ENCODE peak calls at places on chromosome 10, in five cellular contexts. E, U, A, P and D are unnamed samples.

GRCh38 chr10:60430017-60430416 is 40.3 kb upstream of the ANK3 start:
- DNase-seq in A (no peak), P (no peak), E (no peak), U (no peak), D (no peak)

GRCh38 chr10:132540456-132540855 is 2.9 kb downstream of the INPP5A start:
- DNase-seq in A (no peak), U (peak; percentile 58), E (no peak), P (peak; percentile 30), D (no peak)

GRCh38 chr10:58969578-58969977 is 206.9 kb upstream of the PHYHIPL start:
- DNase-seq in P (no peak), E (no peak), A (no peak), U (no peak), D (peak; percentile 14)

GRCh38 chr10:31947144-31947926 is 18.7 kb upstream of the ARHGAP12 start:
- DNase-seq in P (no peak), E (peak; percentile 78), A (no peak), U (no peak), D (peak; percentile 49)

GRCh38 chr10:49837096-49837495 is 75.0 kb upstream of the OGDHL start:
- DNase-seq in U (no peak), P (no peak), A (no peak), E (peak; percentile 57), D (no peak)

GRCh38 chr10:132347211-132347930 is 15.4 kb downstream of the LRRC27 start:
- DNase-seq in E (no peak), U (peak; percentile 37), P (no peak), A (no peak), D (no peak)

GRCh38 chr10:125822878-125823662 is at the start of the genes BCCIP and UROS:
- DNase-seq in E (peak; percentile 96), U (peak; percentile 94), P (peak; percentile 91), A (peak; percentile 93), D (peak; percentile 90)

GRCh38 chr10:98259606-98260319 is 8.2 kb downstream of the LOXL4 start:
- DNase-seq in E (no peak), P (no peak), A (peak; percentile 15), U (no peak), D (no peak)

GRCh38 chr10:50882540-50882983 is 2.9 kb downstream of the A1CF start:
- DNase-seq in E (no peak), U (no peak), P (no peak), A (no peak), D (no peak)

DNA sequence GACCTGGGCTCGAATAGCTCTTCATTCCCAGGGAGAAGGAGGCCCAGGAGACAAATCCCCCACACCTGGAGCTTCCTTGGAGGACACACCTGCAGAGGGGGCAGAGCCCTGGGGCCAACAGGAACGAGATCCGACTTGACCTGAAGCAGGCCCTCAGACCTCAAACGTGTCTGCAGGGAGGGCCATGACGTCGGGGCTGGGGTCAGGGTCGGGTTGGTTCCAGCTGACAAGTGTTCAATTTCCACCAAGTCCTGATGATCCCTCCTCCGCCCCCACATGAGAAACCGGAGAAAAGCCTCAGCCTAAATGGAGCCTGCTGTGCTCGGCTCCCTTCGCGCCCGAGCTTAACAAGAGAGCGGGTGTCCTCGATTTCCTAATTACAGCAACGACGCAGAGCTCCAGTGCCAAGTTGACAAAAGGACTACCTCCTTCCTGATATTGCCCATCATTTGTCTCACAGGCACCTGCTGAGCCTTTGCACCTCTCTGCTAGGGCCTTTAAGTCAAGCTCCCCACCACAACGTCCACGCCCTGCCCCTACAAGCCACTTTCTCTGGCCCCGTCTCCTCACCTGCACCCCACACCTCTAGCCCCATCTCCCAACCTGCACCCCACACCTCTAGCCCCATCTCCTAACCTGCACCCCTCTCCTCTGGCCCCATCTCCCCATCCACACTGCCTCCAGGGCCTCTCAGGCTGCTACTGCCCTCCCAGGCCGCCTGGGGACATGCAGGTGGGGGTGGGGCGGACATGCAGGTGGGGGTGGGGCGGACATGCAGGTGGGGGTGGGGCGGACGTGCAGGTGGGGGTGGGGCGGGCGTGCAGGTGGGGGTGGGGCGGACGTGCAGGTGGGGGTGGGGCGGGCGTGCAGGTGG is 519.4 kb downstream of the GLRX3 start:
- DNase-seq in P (no peak), E (no peak), A (no peak), U (no peak), D (no peak)
- H3K9me3 ChIP-seq in P (no peaks in the 10 kb centered on the region), E (no peaks in the 10 kb centered on the region), A (no peaks in the 10 kb centered on the region), U (no peaks in the 10 kb centered on the region), D (no peaks in the 10 kb centered on the region)

DNA sequence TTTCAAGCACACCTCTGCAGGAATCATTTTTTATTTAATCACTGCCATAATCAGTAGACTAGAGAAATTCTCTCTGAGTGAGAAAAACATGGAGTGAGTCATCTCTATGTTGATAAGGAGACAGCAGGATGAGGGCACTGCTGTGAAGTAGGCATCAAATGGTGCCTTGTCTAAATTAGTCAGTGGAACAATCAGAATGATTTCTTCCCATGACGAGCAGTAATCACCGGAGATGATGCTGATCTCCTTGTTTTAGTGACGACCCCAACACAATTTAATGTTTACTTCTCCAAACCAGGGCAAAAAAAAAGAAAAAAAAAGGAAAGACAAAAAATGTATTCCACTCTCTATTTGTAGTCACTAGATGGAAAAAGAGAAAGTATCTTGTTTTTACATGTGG is 75.7 kb downstream of the SORBS1 start:
- DNase-seq in U (no peak), A (no peak), P (no peak), E (no peak), D (no peak)
- H3K4me1 ChIP-seq in U (peaks cover 22% of the 10 kb centered on the region), A (no peaks in the 10 kb centered on the region), P (peaks cover 89% of the 10 kb centered on the region), E (peaks cover 23% of the 10 kb centered on the region), D (peaks cover 11% of the 10 kb centered on the region)

DNA sequence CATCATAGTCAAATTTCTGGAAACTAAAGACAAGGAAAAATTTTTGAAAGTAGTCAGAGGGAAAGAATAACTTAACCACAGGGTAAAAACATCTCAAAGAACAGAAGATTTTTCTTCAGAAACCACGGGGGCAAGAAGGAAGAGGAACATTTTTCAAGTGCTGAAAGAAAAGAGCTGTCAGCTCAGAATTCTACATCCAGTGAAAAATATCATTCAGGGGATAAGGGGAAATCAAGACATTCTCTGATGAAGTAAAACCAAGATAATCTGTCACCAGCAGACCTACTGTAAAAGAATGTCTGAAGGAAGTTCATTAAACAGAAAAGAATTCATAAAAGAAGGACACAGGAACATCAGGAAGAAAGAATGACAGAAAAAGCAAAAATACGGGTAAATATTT is 111.2 kb upstream of the TMEM72 start:
- DNase-seq in U (no peak), A (no peak), E (no peak), P (no peak), D (no peak)
- H3K27ac ChIP-seq in U (no peak overlapping the region), A (no peak overlapping the region), E (no peak overlapping the region), P (no peak overlapping the region), D (no peak overlapping the region)

DNA sequence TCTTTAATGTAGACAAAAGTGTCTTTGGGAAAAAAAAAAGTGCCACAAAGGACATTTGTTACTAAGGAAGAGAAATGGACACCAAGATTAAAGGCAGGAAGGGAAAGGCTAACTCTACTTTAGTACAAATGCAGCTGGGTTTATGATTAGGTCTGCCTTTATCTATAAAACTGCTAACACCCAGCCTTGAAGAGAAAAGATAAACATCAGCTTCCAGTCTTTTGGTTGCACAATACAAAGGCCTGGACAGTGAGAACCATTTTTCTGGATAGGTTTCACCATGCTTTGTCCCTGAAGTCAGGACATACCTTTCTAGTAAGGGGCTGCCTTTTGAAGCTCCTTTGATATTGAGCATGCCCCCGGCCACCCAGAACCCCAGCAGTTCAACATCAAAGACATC is 45.1 kb downstream of the ZNF248 start:
- DNase-seq in P (no peak), U (no peak), E (no peak), A (no peak), D (no peak)
- H3K9me3 ChIP-seq in P (peaks cover 78% of the 10 kb centered on the region), U (peaks cover 35% of the 10 kb centered on the region), E (peaks cover 7% of the 10 kb centered on the region), A (no peaks in the 10 kb centered on the region), D (no peaks in the 10 kb centered on the region)

GRCh38 chr10:5613481-5613880 is 52.9 kb downstream of the ASB13 start:
- DNase-seq in A (no peak), P (no peak), E (no peak), U (no peak), D (peak; percentile 60)

GRCh38 chr10:5616871-5617270 is 49.5 kb downstream of the ASB13 start:
- DNase-seq in U (no peak), E (no peak), A (no peak), P (no peak), D (no peak)

GRCh38 chr10:5614081-5614721 is 52.2 kb downstream of the ASB13 start:
- DNase-seq in A (no peak), E (no peak), P (no peak), U (no peak), D (peak; percentile 77)

GRCh38 chr10:5616046-5616445 is 50.3 kb downstream of the ASB13 start:
- DNase-seq in U (no peak), A (no peak), E (no peak), P (no peak), D (no peak)

GRCh38 chr10:5615263-5615820 is 51.1 kb downstream of the ASB13 start:
- DNase-seq in U (no peak), E (no peak), P (no peak), A (no peak), D (peak; percentile 69)
- H3K4me1 ChIP-seq in U (peaks cover 62% of the 10 kb centered on the region), E (peaks cover 38% of the 10 kb centered on the region), P (peaks cover 20% of the 10 kb centered on the region), A (no peaks in the 10 kb centered on the region), D (peaks cover 82% of the 10 kb centered on the region)

DNA sequence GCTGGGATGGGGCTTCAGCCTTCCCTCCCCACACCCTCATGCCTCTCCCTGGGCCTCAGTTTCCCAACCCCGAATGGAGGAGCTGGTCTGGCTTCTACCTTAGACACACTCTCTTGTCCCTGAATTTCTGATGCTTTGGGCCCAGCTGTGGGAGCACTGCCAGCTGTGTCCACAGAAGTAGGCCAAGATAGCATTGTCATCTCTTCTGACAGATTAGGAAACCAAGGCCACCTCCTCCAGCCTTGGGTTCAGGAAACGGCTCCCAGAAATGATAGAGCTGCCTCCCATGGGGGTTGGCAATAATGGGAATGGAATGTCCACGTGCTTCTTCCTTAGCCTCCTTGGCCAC is 1.3 kb downstream of the PPIF start:
- DNase-seq in E (no peak), A (peak; percentile 85), P (no peak), U (no peak), D (no peak)
- H3K27ac ChIP-seq in E (no peak overlapping the region), A (peak overlapping the region; percentile 82), P (peak overlapping the region; percentile 95), U (peak overlapping the region; percentile 87), D (peak overlapping the region; percentile 75)